ENCODE peak calls at places on chromosomes 1 and 21, in four cellular contexts. Z, P, H and B are unnamed samples. For H3K79me1, the result is how much of the 10 kb centered on the place peaks cover.

GRCh38 chr1:36366091-36366661 is 19.5 kb downstream of the STK40 start:
- DNase-seq in P (peak), H (no peak), Z (peak), B (peak)

GRCh38 chr1:236522937-236523703 is 662 bp upstream of the LGALS8 start:
- DNase-seq in Z (no peak), H (peak), P (peak), B (no peak)

GRCh38 chr1:53892911-53893310 is 1.1 kb upstream of the DIO1 start:
- DNase-seq in Z (no peak), H (no peak), P (no peak), B (no peak)

GRCh38 chr1:81506691-81507090 is 294.0 kb upstream of the ADGRL2 start:
- DNase-seq in Z (no peak), P (no peak), H (no peak), B (no peak)

GRCh38 chr21:44348861-44349260 is 4.6 kb upstream of the TRPM2 start:
- DNase-seq in H (no peak), P (no peak), Z (no peak), B (no peak)

GRCh38 chr1:85862456-85862855 is 154.2 kb upstream of the ZNHIT6 start:
- DNase-seq in H (no peak), Z (peak), P (no peak), B (no peak)

GRCh38 chr1:924619-925323 is 1.0 kb downstream of the SAMD11 start:
- DNase-seq in P (peak), Z (peak), H (peak), B (peak)

GRCh38 chr1:151981178-151981525 is 12.5 kb downstream of the S100A10 start:
- DNase-seq in H (no peak), Z (no peak), P (no peak), B (no peak)

GRCh38 chr1:26530898-26531598 is 1.5 kb downstream of the RPS6KA1 start:
- DNase-seq in Z (peak), H (peak), P (peak), B (peak)

GRCh38 chr1:109547412-109548320 is 749 bp upstream of the GNAI3 start:
- DNase-seq in H (no peak), P (no peak), Z (peak), B (peak)

GRCh38 chr1:84300991-84301758 is at the start of gene SAMD13:
- DNase-seq in H (no peak), P (no peak), Z (peak), B (no peak)

GRCh38 chr1:9251501-9251900 is 16.9 kb downstream of the H6PD start:
- DNase-seq in H (no peak), Z (no peak), P (no peak), B (no peak)
- H3K9ac ChIP-seq in H (no peak), Z (no peak), P (no peak), B (no peak)

GRCh38 chr1:178283409-178283808 is 189.5 kb downstream of the RASAL2 start:
- DNase-seq in Z (peak), P (peak), H (no peak), B (peak)

GRCh38 chr1:178278135-178278534 is 184.2 kb downstream of the RASAL2 start:
- DNase-seq in P (no peak), Z (no peak), H (no peak), B (no peak)

GRCh38 chr1:178284059-178284458 is 190.2 kb downstream of the RASAL2 start:
- DNase-seq in H (no peak), P (no peak), Z (no peak), B (no peak)

GRCh38 chr1:178279287-178279686 is 185.4 kb downstream of the RASAL2 start:
- DNase-seq in Z (no peak), H (no peak), P (no peak), B (no peak)

DNA sequence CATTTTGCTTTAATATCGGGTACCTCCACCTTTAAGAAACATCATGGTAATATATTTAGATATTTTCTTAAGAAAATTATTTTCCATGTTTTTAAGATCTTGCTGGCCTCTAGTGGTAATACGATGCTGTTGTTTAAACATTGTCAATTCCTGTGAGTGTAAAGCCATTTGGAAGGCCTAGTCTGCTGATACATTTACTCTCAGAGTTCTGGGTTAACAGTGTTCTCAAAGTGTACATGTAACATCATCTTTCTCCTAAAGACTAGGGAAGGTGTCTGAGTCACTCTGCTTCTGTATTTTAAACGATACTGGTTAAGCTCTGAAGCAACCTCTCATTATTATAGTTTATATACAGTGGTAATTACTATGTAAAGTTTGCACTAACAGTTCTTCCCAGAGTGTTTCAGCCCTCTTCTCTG is 189.1 kb downstream of the RASAL2 start:
- DNase-seq in H (no peak), P (no peak), Z (peak), B (peak)
- H3K79me1 ChIP-seq in H (under half), P (under half), Z (under half), B (under half)

GRCh38 chr1:67647814-67648358 is 37.1 kb upstream of the GADD45A start:
- DNase-seq in P (no peak), H (no peak), Z (no peak), B (no peak)
- H3K56ac ChIP-seq in P (no peak), H (no peak), Z (no peak), B (no peak)

GRCh38 chr21:26818911-26819310 is 26.3 kb downstream of the ADAMTS1 start:
- DNase-seq in H (no peak), P (no peak), Z (no peak), B (peak)

GRCh38 chr21:26814374-26814773 is 30.8 kb downstream of the ADAMTS1 start:
- DNase-seq in P (no peak), H (no peak), Z (peak), B (no peak)

GRCh38 chr21:26813426-26813998 is 31.7 kb downstream of the ADAMTS1 start:
- DNase-seq in P (no peak), H (no peak), Z (no peak), B (no peak)

GRCh38 chr21:26811031-26811430 is 34.2 kb downstream of the ADAMTS1 start:
- DNase-seq in H (no peak), Z (peak), P (no peak), B (peak)

DNA sequence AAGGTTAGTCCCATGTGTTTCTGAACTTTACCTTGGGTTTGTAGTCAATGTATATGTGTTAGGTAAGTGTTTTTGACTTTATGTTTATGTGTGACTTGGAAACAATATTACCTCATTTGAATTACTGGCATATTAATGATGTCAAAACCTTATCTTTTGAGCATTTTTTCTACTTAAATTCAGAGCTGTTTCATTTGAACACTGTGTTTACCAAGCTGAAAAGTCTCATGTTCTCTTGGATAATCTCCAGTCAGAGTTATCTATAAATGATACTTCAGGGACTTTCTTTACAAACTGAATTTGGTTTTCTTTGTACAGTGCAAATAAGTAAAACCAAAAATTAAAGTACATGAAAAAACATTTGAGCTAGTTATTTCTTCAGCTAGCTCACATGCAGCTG is 30.0 kb downstream of the ADAMTS1 start:
- DNase-seq in H (no peak), Z (no peak), P (no peak), B (no peak)
- H3K9ac ChIP-seq in H (no peak), Z (no peak), P (no peak), B (no peak)

GRCh38 chr1:218553197-218553596 is 208.1 kb downstream of the TGFB2 start:
- DNase-seq in Z (no peak), H (no peak), P (no peak), B (no peak)
- H3K79me1 ChIP-seq in Z (under half), H (under half), P (under half), B (under half)